ENCODE peak calls at places on chromosome 12, in six cellular contexts. T, P, R, F, M and G are unnamed samples.

GRCh38 chr12:76083246-76083735 is 1.2 kb downstream of the NAP1L1 start:
- DNase-seq in T (no peak), P (no peak), R (no peak), F (no peak), M (no peak), G (no peak)

GRCh38 chr12:46585854-46586621 is 213.5 kb upstream of the SLC38A2 start:
- DNase-seq in T (no peak), P (peak), R (no peak), F (peak), M (peak), G (peak)

GRCh38 chr12:105487961-105488360 is 157.5 kb downstream of the C12orf75 start:
- DNase-seq in T (no peak), P (no peak), R (no peak), F (no peak), M (no peak), G (no peak)

GRCh38 chr12:11202811-11203210 is 16.1 kb upstream of the TAS2R42 start:
- DNase-seq in T (no peak), P (no peak), R (no peak), F (no peak), M (no peak), G (no peak)

GRCh38 chr12:128276542-128276941 is 9.6 kb downstream of the TMEM132C start:
- DNase-seq in T (no peak), P (no peak), R (no peak), F (no peak), M (no peak), G (no peak)

GRCh38 chr12:105485926-105486325 is 155.4 kb downstream of the C12orf75 start:
- DNase-seq in T (no peak), P (no peak), R (no peak), F (no peak), M (no peak), G (no peak)

GRCh38 chr12:75820848-75821578 is 210.6 kb downstream of the PHLDA1 start:
- DNase-seq in T (no peak), P (no peak), R (no peak), F (no peak), M (no peak), G (no peak)

GRCh38 chr12:128259556-128260070 is 7.4 kb upstream of the TMEM132C start:
- DNase-seq in T (no peak), P (no peak), R (peak), F (peak), M (peak), G (no peak)

GRCh38 chr12:56142184-56142784 is 10.1 kb upstream of the MYL6B start:
- DNase-seq in T (no peak), P (no peak), R (no peak), F (no peak), M (no peak), G (no peak)

GRCh38 chr12:67068773-67069450 is 200.2 kb upstream of the CAND1 start:
- DNase-seq in T (no peak), P (no peak), R (peak), F (peak), M (peak), G (peak)

DNA sequence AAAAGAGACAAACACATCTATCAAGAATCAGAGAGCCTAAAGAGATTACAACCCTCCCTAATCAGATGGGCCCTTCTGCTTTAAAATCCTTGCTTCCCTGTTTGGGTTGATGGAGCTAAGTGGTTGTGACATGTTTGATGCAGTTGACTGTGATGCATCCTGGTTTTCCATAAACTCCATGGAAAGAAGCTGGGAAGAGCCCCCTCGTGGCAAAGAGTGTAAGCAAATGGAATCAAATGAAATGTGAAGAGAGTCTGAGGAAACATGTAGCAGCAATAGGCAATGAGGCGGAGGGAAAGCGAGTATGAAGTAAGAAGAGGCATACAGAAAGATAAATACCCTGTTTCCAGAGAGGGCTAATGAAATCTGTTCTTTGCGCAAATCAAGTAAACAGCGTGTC is 70.4 kb upstream of the SLCO1C1 start:
- DNase-seq in T (no peak), P (peak), R (no peak), F (no peak), M (peak), G (peak)
- TF ChIP-seq CTCF in T (no peak), P (peak), R (no peak), F (no peak), M (peak), G (peak)

DNA sequence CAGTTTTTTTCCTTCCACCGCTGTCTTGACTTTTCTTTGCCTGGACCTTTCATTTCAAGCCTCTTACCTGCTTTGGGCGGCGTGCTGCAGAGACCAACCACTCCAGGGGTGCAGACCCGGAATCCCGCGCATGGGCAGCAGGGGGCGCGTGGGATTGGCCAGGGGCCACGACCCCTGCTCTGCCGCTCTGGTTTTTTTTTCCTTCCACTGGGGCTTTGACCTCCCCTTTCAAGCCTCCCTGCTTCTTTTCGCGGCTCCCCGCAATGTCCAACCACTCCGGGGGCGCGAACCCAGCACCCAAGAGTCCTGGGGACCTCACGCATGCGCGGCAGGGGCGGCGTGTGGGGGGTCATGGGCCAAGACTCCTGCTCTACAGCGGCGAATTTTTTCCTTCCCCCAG is 325.1 kb downstream of the ALG10 start:
- DNase-seq in T (no peak), P (no peak), R (no peak), F (peak), M (peak), G (no peak)
- TF ChIP-seq SP1 in T (no peak), P (no peak), R (no peak), F (no peak), M (no peak), G (no peak)

GRCh38 chr12:38116968-38117367 is 199.6 kb upstream of the ALG10B start:
- DNase-seq in T (no peak), P (no peak), R (no peak), F (no peak), M (no peak), G (no peak)
- TF ChIP-seq CTCF in T (no peak), P (no peak), R (no peak), F (no peak), M (no peak), G (no peak)

DNA sequence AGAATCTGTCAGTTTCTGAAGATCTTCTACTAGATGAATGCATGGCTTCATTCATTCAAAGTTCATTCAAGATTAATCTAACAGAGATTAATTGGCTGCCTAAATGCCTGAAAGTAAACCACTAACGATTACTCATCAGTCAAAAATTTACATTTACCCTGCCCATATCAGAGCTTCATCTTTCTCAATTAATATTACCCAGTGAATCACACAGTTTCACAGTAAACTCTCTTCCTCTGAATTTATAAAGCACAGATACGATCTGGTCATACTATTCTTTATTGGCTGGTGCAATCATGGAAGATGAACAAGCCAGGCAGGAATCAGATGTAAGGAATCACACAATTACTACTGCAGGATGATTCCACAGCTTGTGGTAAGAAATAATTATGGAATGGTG is 377.7 kb downstream of the SLC16A7 start:
- DNase-seq in T (no peak), P (peak), R (no peak), F (no peak), M (no peak), G (no peak)
- TF ChIP-seq SP1 in T (no peak), P (no peak), R (no peak), F (no peak), M (no peak), G (no peak)

GRCh38 chr12:106709068-106709511 is 65.4 kb upstream of the RIC8B start:
- DNase-seq in T (no peak), P (no peak), R (no peak), F (no peak), M (no peak), G (peak)
- TF ChIP-seq CTCF in T (no peak), P (peak), R (peak), F (no peak), M (no peak), G (no peak)

GRCh38 chr12:50203691-50204090 is 36.5 kb upstream of the CERS5 start:
- DNase-seq in T (no peak), P (no peak), R (no peak), F (no peak), M (no peak), G (no peak)

GRCh38 chr12:50198829-50199228 is 31.7 kb upstream of the CERS5 start:
- DNase-seq in T (no peak), P (no peak), R (no peak), F (no peak), M (no peak), G (no peak)

GRCh38 chr12:50201987-50202521 is 34.9 kb upstream of the CERS5 start:
- DNase-seq in T (no peak), P (peak), R (no peak), F (no peak), M (no peak), G (no peak)

GRCh38 chr12:50197297-50197727 is 30.1 kb upstream of the CERS5 start:
- DNase-seq in T (no peak), P (no peak), R (no peak), F (no peak), M (no peak), G (no peak)

DNA sequence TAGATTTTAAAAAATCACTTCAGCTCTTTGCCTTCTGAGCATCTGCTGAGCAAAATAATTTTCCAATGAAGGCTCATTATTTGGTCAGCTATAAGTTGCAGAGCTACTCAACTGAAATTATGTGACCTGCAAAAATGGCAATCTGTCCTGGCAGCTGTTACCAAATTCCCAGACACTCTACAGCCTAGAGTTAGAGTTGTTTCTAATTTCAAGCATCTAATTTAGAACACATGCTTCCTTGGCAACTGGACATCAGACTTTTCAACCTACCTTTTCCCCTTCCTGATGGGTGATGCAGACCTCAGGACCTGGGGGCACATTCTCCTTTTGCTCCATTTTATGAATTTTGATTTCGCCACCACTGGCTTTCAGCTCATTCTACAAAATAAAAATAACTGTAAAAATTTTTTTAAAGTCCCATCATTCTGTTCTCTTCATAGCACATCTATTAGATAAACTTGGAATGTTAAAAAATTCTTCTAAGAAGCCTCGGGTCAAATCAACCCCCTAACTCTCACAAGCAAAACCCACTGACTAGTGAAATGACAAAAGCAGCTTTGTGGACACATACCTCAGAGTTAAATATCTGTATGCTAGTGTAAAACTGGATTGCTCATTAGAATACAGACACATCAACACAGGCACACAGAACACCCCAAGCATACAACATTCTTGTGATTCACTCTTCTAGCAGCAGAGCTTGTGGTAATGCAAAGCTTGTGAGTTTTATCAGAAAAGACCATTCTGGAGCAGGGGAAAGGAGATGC is 33.5 kb upstream of the CERS5 start:
- DNase-seq in T (no peak), P (no peak), R (no peak), F (no peak), M (no peak), G (no peak)
- TF ChIP-seq SP1 in T (no peak), P (no peak), R (no peak), F (no peak), M (no peak), G (no peak)